ENCODE peak calls at places on chromosome 15, in six cellular contexts. Z is sciatic nerve; K is CD8-positive, alpha-beta memory T cell; G is NCI-H226; L is naive thymus-derived CD4-positive, alpha-beta T cell; E is GM04504. R is an unnamed sample.

GRCh38 chr15:75866916-75867315 is 23.7 kb downstream of the UBE2Q2 start:
- DNase-seq in E (no peak), K (no peak), L (no peak), G (no peak), Z (no peak), R (no peak)

GRCh38 chr15:67501177-67501835 is 19.6 kb upstream of the C15orf61 start:
- DNase-seq in K (no peak), L (no peak), E (no peak), G (no peak), Z (no peak), R (peak)

GRCh38 chr15:75193976-75194375 is 7.7 kb upstream of the C15orf39 start:
- DNase-seq in E (no peak), K (no peak), G (no peak), Z (no peak), L (no peak), R (no peak)

GRCh38 chr15:40894689-40895308 is 549 bp downstream of the VPS18 start:
- DNase-seq in E (peak), K (peak), L (peak), Z (no peak), G (peak), R (peak)

GRCh38 chr15:69659454-69660050 is 206.9 kb downstream of the RPLP1 start:
- DNase-seq in Z (no peak), L (no peak), E (no peak), K (no peak), G (peak), R (no peak)

GRCh38 chr15:101250331-101250730 is 1.5 kb downstream of the CHSY1 start:
- DNase-seq in L (no peak), E (peak), K (no peak), G (peak), Z (no peak), R (no peak)

GRCh38 chr15:44033894-44034293 is 161.2 kb downstream of the FRMD5 start:
- DNase-seq in K (no peak), Z (peak), G (peak), E (peak), L (no peak), R (no peak)

GRCh38 chr15:66800584-66801235 is 98.7 kb downstream of the SMAD6 start:
- DNase-seq in K (no peak), Z (peak), L (no peak), E (no peak), G (no peak), R (no peak)

GRCh38 chr15:89167267-89168176 is 53.9 kb downstream of the RLBP1 start:
- DNase-seq in G (peak), E (no peak), K (no peak), L (no peak), Z (no peak), R (no peak)

R was measured in CD4-positive, CD25-positive, alpha-beta regulatory T cell.